ENCODE peak calls at places on chromosomes 2 and 18, in ten cellular contexts. O, Q, K, R, C, A, B, U, E and D are unnamed samples.

GRCh38 chr18:53426656-53427055 is 797.8 kb downstream of the MBD2 start:
- DNase-seq in K (no peak), A (no peak), B (no peak), C (no peak), Q (no peak), O (no peak), U (no peak), E (no peak), R (no peak), D (no peak)

GRCh38 chr18:7876354-7876753 is 309.2 kb downstream of the PTPRM start:
- DNase-seq in R (no peak), K (no peak), B (no peak), O (no peak), A (no peak), C (no peak), U (no peak), E (no peak), Q (no peak), D (no peak)

GRCh38 chr2:168679741-168680140 is 122.7 kb upstream of the NOSTRIN start:
- DNase-seq in C (no peak), B (no peak), U (no peak), E (no peak), K (no peak), R (no peak), O (no peak), Q (no peak), A (no peak), D (no peak)

GRCh38 chr2:161239416-161240109 is 68.7 kb upstream of the PSMD14 start:
- DNase-seq in O (no peak), C (no peak), R (no peak), B (no peak), K (no peak), Q (no peak), U (peak; percentile 44), A (no peak), E (no peak), D (no peak)

GRCh38 chr2:98869272-98869641 is 66.8 kb downstream of the CRACDL start:
- DNase-seq in Q (peak; percentile 90), E (no peak), K (no peak), R (no peak), B (no peak), C (no peak), A (no peak), U (no peak), O (no peak), D (no peak)

GRCh38 chr2:238859636-238860347 is 11.9 kb downstream of the TWIST2 start:
- DNase-seq in E (no peak), B (no peak), R (no peak), O (no peak), Q (no peak), C (no peak), A (no peak), U (no peak), K (no peak), D (no peak)

GRCh38 chr18:79380816-79381806 is 14.6 kb upstream of the NFATC1 start:
- DNase-seq in K (peak; percentile 67), B (peak; percentile 84), O (peak; percentile 65), C (peak; percentile 78), Q (peak; percentile 67), U (peak; percentile 83), E (peak; percentile 53), R (no peak), A (peak; percentile 29), D (no peak)

GRCh38 chr2:16148632-16149348 is 208.4 kb downstream of the MYCN start:
- DNase-seq in Q (no peak), A (no peak), O (no peak), U (no peak), C (no peak), E (no peak), R (no peak), K (no peak), B (no peak), D (no peak)

GRCh38 chr18:74695170-74695569 is 97.5 kb downstream of the ZNF407 start:
- DNase-seq in O (no peak), C (no peak), B (no peak), K (no peak), R (no peak), A (no peak), Q (no peak), E (no peak), U (no peak), D (no peak)

GRCh38 chr18:74694436-74694835 is 96.8 kb downstream of the ZNF407 start:
- DNase-seq in C (no peak), B (no peak), U (no peak), K (no peak), Q (no peak), A (no peak), R (no peak), E (no peak), O (no peak), D (no peak)

GRCh38 chr18:74702951-74703350 is 105.3 kb downstream of the ZNF407 start:
- DNase-seq in K (no peak), R (no peak), O (no peak), C (no peak), B (no peak), Q (no peak), E (no peak), U (no peak), A (peak; percentile 8), D (no peak)

GRCh38 chr18:74698881-74699280 is 101.2 kb downstream of the ZNF407 start:
- DNase-seq in R (no peak), O (no peak), A (no peak), B (no peak), U (no peak), K (no peak), Q (no peak), E (no peak), C (no peak), D (no peak)

GRCh38 chr18:74699455-74699854 is 101.8 kb downstream of the ZNF407 start:
- DNase-seq in C (no peak), B (no peak), Q (no peak), A (no peak), R (no peak), U (no peak), E (no peak), O (no peak), K (no peak), D (no peak)
- TF ChIP-seq POLR2A in C (no peak), B (no peak), Q (no peak), A (no peak), R (no peak), U (no peak), E (no peak), O (no peak), K (no peak), D (no peak)

DNA sequence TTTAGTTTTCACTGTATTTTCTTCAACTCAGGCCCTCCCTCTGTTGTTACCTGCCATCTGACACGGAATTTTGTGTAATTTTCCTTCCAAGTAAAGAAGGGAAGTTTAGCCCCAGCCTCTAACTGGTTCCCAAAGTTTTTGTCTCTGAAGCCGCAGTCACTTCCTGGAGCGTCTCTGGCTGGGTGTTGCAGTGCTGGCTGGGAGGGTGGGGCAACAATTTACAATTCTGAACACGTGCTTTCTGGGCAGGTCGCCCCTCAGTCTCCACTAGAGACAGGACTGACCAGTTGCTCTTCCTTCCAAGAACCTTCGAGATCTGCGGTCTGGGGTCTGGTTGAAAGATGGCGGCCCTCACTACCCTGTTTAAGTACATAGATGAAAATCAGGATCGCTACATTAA is 3.5 kb downstream of the CNDP2 start:
- DNase-seq in C (peak; percentile 60), A (no peak), Q (peak; percentile 47), B (peak; percentile 59), O (peak; percentile 73), R (no peak), U (peak; percentile 73), K (peak; percentile 80), E (peak; percentile 62), D (no peak)
- TF ChIP-seq POLR2A in C (no peak), A (no peak), Q (peak; percentile 44), B (peak; percentile 52), O (no peak), R (no peak), U (no peak), K (no peak), E (no peak), D (no peak)

GRCh38 chr2:85058619-85058941 is 74.6 kb upstream of the TCF7L1 start:
- DNase-seq in C (no peak), E (no peak), R (no peak), Q (no peak), A (no peak), O (no peak), K (no peak), B (no peak), U (no peak), D (no peak)

GRCh38 chr2:85049236-85049635 is 78.3 kb downstream of the KCMF1 start:
- DNase-seq in A (no peak), K (no peak), C (no peak), B (no peak), U (no peak), E (no peak), O (no peak), Q (no peak), R (no peak), D (no peak)

GRCh38 chr2:85048534-85048933 is 77.6 kb downstream of the KCMF1 start:
- DNase-seq in C (no peak), K (no peak), O (no peak), B (no peak), A (no peak), R (no peak), U (no peak), Q (no peak), E (no peak), D (no peak)

GRCh38 chr2:85057236-85057635 is 76.0 kb upstream of the TCF7L1 start:
- DNase-seq in A (peak; percentile 45), K (no peak), C (no peak), O (no peak), B (no peak), Q (no peak), R (no peak), U (no peak), E (no peak), D (no peak)

GRCh38 chr2:85053802-85054201 is 79.4 kb upstream of the TCF7L1 start:
- DNase-seq in C (no peak), B (no peak), Q (no peak), U (no peak), O (no peak), E (peak; percentile 56), A (peak; percentile 54), K (peak; percentile 36), R (peak; percentile 91), D (peak; percentile 33)
- TF ChIP-seq POLR2A in C (no peak), B (no peak), Q (no peak), U (no peak), O (no peak), E (no peak), A (no peak), K (no peak), R (no peak), D (no peak)

GRCh38 chr2:144333144-144333555 is 186.8 kb downstream of the ZEB2 start:
- DNase-seq in A (no peak), B (no peak), E (no peak), C (no peak), U (no peak), O (no peak), Q (no peak), K (no peak), R (no peak), D (no peak)

GRCh38 chr2:144331652-144332355 is 188.1 kb downstream of the ZEB2 start:
- DNase-seq in R (peak; percentile 29), B (peak; percentile 33), E (no peak), U (no peak), Q (no peak), A (no peak), C (peak; percentile 71), O (peak; percentile 36), K (no peak), D (no peak)

GRCh38 chr2:144334551-144334950 is 185.4 kb downstream of the ZEB2 start:
- DNase-seq in E (peak; percentile 58), Q (no peak), O (no peak), R (no peak), C (no peak), A (no peak), K (no peak), B (no peak), U (no peak), D (no peak)

GRCh38 chr2:144330951-144331651 is 188.8 kb downstream of the ZEB2 start:
- DNase-seq in R (no peak), Q (no peak), E (no peak), B (no peak), C (no peak), K (peak; percentile 50), O (no peak), A (peak; percentile 18), U (no peak), D (no peak)

GRCh38 chr2:144332356-144333143 is 187.4 kb downstream of the ZEB2 start:
- DNase-seq in E (peak; percentile 92), Q (peak; percentile 87), C (peak; percentile 91), B (peak; percentile 82), O (peak; percentile 67), K (peak; percentile 92), U (peak; percentile 93), A (peak; percentile 83), R (peak; percentile 66), D (peak; percentile 76)
- TF ChIP-seq POLR2A in E (peak; percentile 45), Q (peak; percentile 83), C (peak; percentile 65), B (no peak), O (peak; percentile 63), K (peak; percentile 66), U (peak; percentile 51), A (peak; percentile 63), R (no peak), D (no peak)